ENCODE peak calls at places on chromosomes 16 and 17, in five cellular contexts. O is neural progenitor cell, K is lower lobe of right lung, Y is WTC11, S is mesothelial cell of epicardium. Q is an unnamed sample.

GRCh38 chr16:16064874-16065384 is 115.5 kb downstream of the ABCC1 start:
- DNase-seq in Y (no peak), O (no peak), K (no peak), S (no peak), Q (no peak)

GRCh38 chr17:16273499-16273898 is 56.5 kb downstream of the PIGL start:
- DNase-seq in Y (no peak), S (no peak), K (no peak), O (no peak), Q (no peak)

GRCh38 chr16:4370570-4371480 is 823 bp upstream of the VASN start:
- DNase-seq in K (peak), O (no peak), S (no peak), Y (no peak), Q (no peak)

GRCh38 chr16:85800321-85800669 is 800 bp downstream of the COX4I1 start:
- DNase-seq in S (no peak), K (no peak), Y (no peak), O (peak), Q (peak)

GRCh38 chr16:50547944-50548658 is at the start of gene NKD1:
- DNase-seq in O (peak), Y (peak), S (peak), K (peak), Q (peak)

GRCh38 chr17:10702574-10702973 is 5.2 kb downstream of the ADPRM start:
- DNase-seq in O (no peak), S (no peak), Y (no peak), K (no peak), Q (no peak)

GRCh38 chr16:69927056-69927757 is 23.9 kb upstream of the CLEC18A start:
- DNase-seq in S (no peak), K (no peak), O (no peak), Y (no peak), Q (peak)

GRCh38 chr16:85303354-85303883 is 191.1 kb upstream of the CIBAR2 start:
- DNase-seq in O (peak), K (peak), Y (peak), S (peak), Q (peak)

GRCh38 chr17:10727192-10727591 is 2.6 kb downstream of the TMEM220 start:
- DNase-seq in Y (no peak), K (no peak), S (no peak), O (no peak), Q (no peak)

GRCh38 chr17:4520881-4521600 is 22.4 kb downstream of the SPNS2 start:
- DNase-seq in O (no peak), K (peak), Y (no peak), S (no peak), Q (no peak)

GRCh38 chr17:15909481-15909991 is 35.4 kb upstream of the ADORA2B start:
- DNase-seq in S (no peak), Y (peak), K (no peak), O (peak), Q (no peak)

GRCh38 chr17:17044846-17045561 is 2.7 kb downstream of the MPRIP start:
- DNase-seq in S (no peak), K (no peak), Y (peak), O (no peak), Q (peak)

GRCh38 chr17:7717756-7718350 is 309 bp downstream of the DNAH2 start:
- DNase-seq in S (no peak), O (no peak), K (no peak), Y (no peak), Q (no peak)

GRCh38 chr16:84418056-84418849 is 49.9 kb downstream of the ATP2C2 start:
- DNase-seq in O (no peak), K (peak), S (no peak), Y (no peak), Q (no peak)

GRCh38 chr17:14214271-14214670 is 22.4 kb downstream of the CDRT15 start:
- DNase-seq in S (no peak), O (no peak), K (no peak), Y (no peak), Q (no peak)

GRCh38 chr16:88466949-88467348 is 13.9 kb downstream of the ZFPM1 start:
- DNase-seq in K (no peak), Y (no peak), S (no peak), O (no peak), Q (no peak)

GRCh38 chr16:53695070-53695469 is 8.6 kb downstream of the RPGRIP1L start:
- DNase-seq in K (no peak), O (no peak), Y (no peak), S (no peak), Q (no peak)

GRCh38 chr17:59890720-59891119 is 2.0 kb downstream of the TUBD1 start:
- DNase-seq in O (no peak), S (no peak), K (no peak), Y (no peak), Q (no peak)

GRCh38 chr17:65537845-65538678 is 23.4 kb downstream of the AXIN2 start:
- DNase-seq in K (no peak), S (no peak), O (no peak), Y (no peak), Q (no peak)

GRCh38 chr16:17515421-17516210 is 44.9 kb upstream of the XYLT1 start:
- DNase-seq in S (no peak), K (no peak), Y (no peak), O (no peak), Q (no peak)

GRCh38 chr17:60039096-60039495 is 39.6 kb downstream of the HEATR6 start:
- DNase-seq in O (no peak), K (no peak), S (no peak), Y (no peak), Q (no peak)

GRCh38 chr17:3157218-3157617 is 29.9 kb upstream of the OR1G1 start:
- DNase-seq in Y (no peak), S (no peak), K (no peak), O (no peak), Q (no peak)

GRCh38 chr16:4370151-4370550 is 1.5 kb upstream of the VASN start:
- DNase-seq in O (no peak), Y (no peak), S (no peak), K (no peak), Q (no peak)

GRCh38 chr17:6641374-6641818 is 536 bp downstream of the TXNDC17 start:
- DNase-seq in O (no peak), Y (no peak), S (no peak), K (no peak), Q (no peak)

GRCh38 chr16:19228575-19228974 is 57.0 kb upstream of the CLEC19A start:
- DNase-seq in K (no peak), Y (no peak), S (no peak), O (no peak), Q (no peak)

GRCh38 chr16:66335704-66336329 is 30.7 kb upstream of the CDH5 start:
- DNase-seq in Y (no peak), O (no peak), S (peak), K (no peak), Q (no peak)

GRCh38 chr16:2487517-2487842 is 12.6 kb downstream of the TBC1D24 start:
- DNase-seq in O (no peak), K (no peak), S (no peak), Y (no peak), Q (no peak)

GRCh38 chr16:83068686-83069085 is 441.9 kb downstream of the CDH13 start:
- DNase-seq in S (no peak), O (no peak), Y (no peak), K (no peak), Q (no peak)
- TF ChIP-seq CTCF in S (no peak), O (no peak), Y (no peak), K (peak), Q (no peak)

GRCh38 chr17:64016974-64017373 is 3.5 kb downstream of the ICAM2 start:
- DNase-seq in Y (no peak), K (no peak), S (no peak), O (no peak), Q (no peak)

GRCh38 chr17:64016248-64016784 is 4.1 kb downstream of the ICAM2 start:
- DNase-seq in S (no peak), Y (no peak), O (no peak), K (no peak), Q (no peak)

GRCh38 chr17:64015447-64015846 is 5.0 kb downstream of the ICAM2 start:
- DNase-seq in Y (no peak), K (no peak), O (no peak), S (no peak), Q (no peak)

GRCh38 chr17:64019486-64020067 is 856 bp downstream of the ICAM2 start:
- DNase-seq in K (no peak), O (no peak), Y (no peak), S (no peak), Q (no peak)

GRCh38 chr17:64017381-64017980 is 3.0 kb downstream of the ICAM2 start:
- DNase-seq in K (no peak), S (no peak), O (no peak), Y (no peak), Q (no peak)
- TF ChIP-seq CTCF in K (peak), S (peak), O (peak), Y (peak), Q (peak)

DNA sequence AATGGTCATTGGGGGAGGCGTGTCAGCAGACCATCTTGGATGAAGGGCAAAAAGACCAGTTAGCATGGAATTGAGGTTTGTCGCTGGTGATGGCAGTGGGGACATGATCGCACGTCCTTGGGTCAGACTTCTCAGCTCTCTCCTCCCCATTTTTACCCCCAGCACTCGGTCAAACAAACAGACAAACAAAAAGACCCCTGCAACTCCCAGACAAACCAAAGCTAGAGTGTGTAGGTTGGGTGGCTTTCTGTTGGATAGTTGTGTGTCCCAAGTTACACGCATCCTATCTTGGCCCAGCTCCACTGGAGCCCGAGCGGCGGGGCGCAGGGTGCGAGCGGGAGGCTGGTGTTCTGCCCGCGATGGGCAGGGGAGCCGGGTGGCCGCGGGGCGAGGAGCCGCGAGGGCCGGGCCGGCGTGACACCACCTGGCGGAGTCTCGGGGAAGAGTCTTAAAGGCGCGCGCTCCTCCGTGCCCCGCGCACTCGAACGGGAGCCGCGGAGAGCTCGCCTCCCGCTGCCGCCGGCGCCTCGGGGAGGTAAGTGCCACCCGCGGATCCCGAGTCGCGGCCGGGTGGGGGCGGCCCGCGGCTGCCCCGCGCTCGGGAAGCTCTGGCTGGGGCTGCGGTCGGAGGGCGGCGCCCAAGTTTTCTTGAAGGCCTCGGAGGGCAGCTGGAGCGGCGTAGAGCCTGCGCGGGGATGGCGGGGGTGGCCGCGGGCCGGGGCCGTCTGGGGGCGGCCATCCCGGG is 18.5 kb upstream of the NTN1 start:
- DNase-seq in S (peak), K (no peak), O (peak), Y (peak), Q (peak)
- TF ChIP-seq CTCF in S (peak), K (peak), O (peak), Y (no peak), Q (peak)

GRCh38 chr16:10940501-10941079 is 1.7 kb downstream of the DEXI start:
- DNase-seq in S (no peak), Y (no peak), O (no peak), K (no peak), Q (peak)

GRCh38 chr16:10944249-10945064 is at the start of gene CLEC16A:
- DNase-seq in Y (peak), K (peak), S (peak), O (peak), Q (peak)

GRCh38 chr16:10941127-10941933 is 938 bp downstream of the DEXI start:
- DNase-seq in Y (no peak), K (no peak), O (peak), S (no peak), Q (peak)

GRCh38 chr16:10945065-10945787 is 862 bp downstream of the CLEC16A start:
- DNase-seq in O (no peak), K (no peak), S (no peak), Y (no peak), Q (no peak)

GRCh38 chr16:10942352-10943297 is at the start of gene DEXI:
- DNase-seq in S (peak), O (peak), K (peak), Y (peak), Q (peak)
- TF ChIP-seq CTCF in S (peak), O (peak), K (peak), Y (peak), Q (peak)

GRCh38 chr17:74452027-74452840 is 14.2 kb upstream of the CD300A start:
- DNase-seq in S (no peak), K (no peak), Y (no peak), O (no peak), Q (peak)

GRCh38 chr17:74455025-74455585 is 11.3 kb upstream of the CD300A start:
- DNase-seq in S (no peak), O (peak), Y (no peak), K (no peak), Q (peak)

GRCh38 chr17:74454197-74455024 is 12.0 kb upstream of the CD300A start:
- DNase-seq in K (peak), O (peak), Y (no peak), S (peak), Q (peak)

GRCh38 chr17:74452841-74453661 is 13.4 kb upstream of the CD300A start:
- DNase-seq in O (peak), S (no peak), Y (peak), K (no peak), Q (peak)

DNA sequence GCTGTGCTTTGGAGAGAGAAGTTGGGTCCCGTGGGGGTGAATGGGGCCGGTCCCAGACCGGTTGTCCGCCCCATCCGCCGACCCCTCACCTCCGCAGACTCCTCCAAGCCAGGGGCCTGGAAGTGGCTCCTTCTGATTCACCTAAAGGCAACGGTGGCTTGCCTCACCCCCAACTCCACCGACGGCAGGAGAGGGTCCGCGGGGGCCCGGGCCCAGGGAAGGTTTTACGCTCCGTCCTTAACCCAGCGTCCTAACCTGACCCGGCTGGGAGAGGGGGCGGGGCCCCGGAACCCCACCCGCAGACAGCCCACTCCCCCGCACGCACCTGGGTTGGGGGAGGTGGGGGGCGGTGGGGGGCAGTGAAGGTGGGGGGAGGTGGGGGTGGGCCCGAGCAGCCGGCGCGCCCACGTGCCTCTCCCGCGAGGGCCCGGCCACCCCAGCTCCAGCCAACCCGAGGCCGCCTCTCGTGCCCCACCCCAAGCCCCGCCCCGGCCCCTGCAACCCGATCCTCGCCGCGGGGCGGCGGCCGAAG is 12.7 kb upstream of the CD300A start:
- DNase-seq in Y (peak), K (no peak), O (peak), S (no peak), Q (no peak)
- TF ChIP-seq CTCF in Y (no peak), K (no peak), O (no peak), S (no peak), Q (no peak)